ENCODE peak calls at places on chromosomes 3 and 15, in six cellular contexts. D, O, L, E, R and S are unnamed samples.

GRCh38 chr15:101170568-101171350 is 81.1 kb downstream of the CHSY1 start:
- DNase-seq in E (peak), R (no peak), D (no peak), O (peak), L (no peak), S (no peak)

GRCh38 chr3:35643391-35643790 is 4.1 kb downstream of the ARPP21 start:
- DNase-seq in D (no peak), O (no peak), L (no peak), R (no peak), E (no peak), S (no peak)

GRCh38 chr3:143478124-143478693 is 358.6 kb downstream of the CHST2 start:
- DNase-seq in E (no peak), D (no peak), O (no peak), L (no peak), R (no peak), S (no peak)

GRCh38 chr3:13832130-13832529 is 47.7 kb downstream of the WNT7A start:
- DNase-seq in R (no peak), O (no peak), D (no peak), E (no peak), L (no peak), S (no peak)

GRCh38 chr3:153173758-153174516 is 11.9 kb downstream of the RAP2B start:
- DNase-seq in O (peak), E (no peak), L (no peak), R (no peak), D (no peak), S (no peak)

GRCh38 chr3:10707089-10707983 is 108.7 kb upstream of the SLC6A11 start:
- DNase-seq in L (no peak), R (peak), E (no peak), D (no peak), O (no peak), S (no peak)

GRCh38 chr3:52149021-52149420 is 5.2 kb downstream of the POC1A start:
- DNase-seq in O (no peak), R (no peak), L (no peak), D (no peak), E (no peak), S (no peak)

GRCh38 chr3:105866656-105867653 is 1.9 kb downstream of the CBLB start:
- DNase-seq in O (peak), E (no peak), D (peak), L (no peak), R (no peak), S (peak)

GRCh38 chr3:86923071-86923476 is 67.9 kb downstream of the VGLL3 start:
- DNase-seq in E (no peak), R (no peak), O (peak), D (no peak), L (no peak), S (no peak)

GRCh38 chr3:169091196-169091595 is 572.3 kb downstream of the MECOM start:
- DNase-seq in E (no peak), D (no peak), O (peak), R (no peak), L (no peak), S (no peak)

GRCh38 chr3:75242012-75242411 is 422.1 kb upstream of the FRG2C start:
- DNase-seq in R (no peak), D (no peak), O (no peak), L (no peak), E (no peak), S (no peak)

GRCh38 chr3:10286596-10287295 is 6.0 kb downstream of the GHRL start:
- DNase-seq in E (peak), R (no peak), L (no peak), O (peak), D (no peak), S (no peak)

GRCh38 chr3:192916455-192917257 is 1.0 kb downstream of the MB21D2 start:
- DNase-seq in L (peak), O (peak), D (no peak), E (no peak), R (peak), S (no peak)

GRCh38 chr15:66876423-66876730 is 174.3 kb downstream of the SMAD6 start:
- DNase-seq in O (no peak), R (no peak), L (no peak), D (no peak), E (no peak), S (no peak)

GRCh38 chr3:192833177-192833890 is 84.3 kb downstream of the MB21D2 start:
- DNase-seq in D (no peak), R (no peak), L (no peak), O (peak), E (no peak), S (no peak)

GRCh38 chr3:28576590-28577220 is 228.1 kb upstream of the AZI2 start:
- DNase-seq in R (no peak), O (no peak), E (no peak), D (no peak), L (peak), S (no peak)

GRCh38 chr3:123609063-123609462 is 24.2 kb upstream of the HACD2 start:
- DNase-seq in L (no peak), E (no peak), O (no peak), D (no peak), R (no peak), S (no peak)

GRCh38 chr3:115245437-115245836 is 98.3 kb upstream of the ZBTB20 start:
- DNase-seq in R (no peak), E (peak), D (no peak), O (peak), L (no peak), S (no peak)

GRCh38 chr3:188046561-188047213 is 107.3 kb upstream of the LPP start:
- DNase-seq in R (no peak), L (no peak), D (no peak), E (no peak), O (peak), S (no peak)

GRCh38 chr15:75760689-75761435 is 48.2 kb upstream of the CSPG4 start:
- DNase-seq in L (no peak), O (no peak), R (no peak), D (no peak), E (no peak), S (no peak)

GRCh38 chr3:10706156-10707088 is 109.6 kb upstream of the SLC6A11 start:
- DNase-seq in D (no peak), R (no peak), O (no peak), L (no peak), E (no peak), S (no peak)